ENCODE peak calls at places on chromosomes 4 and X, in six cellular contexts. B is upper lobe of right lung, E is ascending aorta, R is fibroblast of mammary gland, U is heart right ventricle, Y is glutamatergic neuron. T is an unnamed sample.

GRCh38 chr4:145888393-145888792 is 50.2 kb downstream of the ZNF827 start:
- DNase-seq in R (no peak), B (no peak), U (no peak), E (no peak), Y (no peak), T (no peak)

GRCh38 chrX:67613366-67613765 is 69.5 kb downstream of the AR start:
- DNase-seq in U (no peak), Y (no peak), B (no peak), R (peak), E (no peak), T (no peak)

GRCh38 chr4:4656977-4657376 is 115.1 kb upstream of the STX18 start:
- DNase-seq in B (no peak), R (no peak), Y (no peak), E (no peak), U (no peak), T (no peak)

GRCh38 chr4:108270466-108271450 is 102.0 kb upstream of the LEF1 start:
- DNase-seq in Y (no peak), U (no peak), B (no peak), E (no peak), R (peak), T (no peak)

GRCh38 chr4:113141901-113142346 is 92.5 kb downstream of the ANK2 start:
- DNase-seq in B (no peak), U (no peak), R (peak), E (no peak), Y (no peak), T (peak)

GRCh38 chr4:1216869-1217294 is 32.0 kb downstream of the CTBP1 start:
- DNase-seq in B (no peak), R (no peak), E (no peak), Y (no peak), U (no peak), T (peak)

GRCh38 chr4:152014280-152014679 is 253.5 kb upstream of the GATB start:
- DNase-seq in B (no peak), U (no peak), R (no peak), Y (no peak), E (no peak), T (peak)

GRCh38 chrX:69073721-69074120 is 91.5 kb downstream of the PJA1 start:
- DNase-seq in E (no peak), U (no peak), R (no peak), B (no peak), Y (no peak), T (no peak)

GRCh38 chr4:25022741-25023140 is 8.0 kb downstream of the LGI2 start:
- DNase-seq in B (no peak), R (no peak), Y (no peak), E (no peak), U (no peak), T (no peak)

GRCh38 chr4:160848901-160849735 is 1314.7 kb downstream of the FSTL5 start:
- DNase-seq in E (no peak), R (no peak), U (no peak), Y (no peak), B (no peak), T (no peak)

GRCh38 chr4:130608121-130608520 is 1512.2 kb downstream of the C4orf33 start:
- DNase-seq in U (no peak), B (no peak), Y (no peak), R (no peak), E (no peak), T (no peak)

GRCh38 chr4:171956678-171957077 is 143.5 kb downstream of the GALNTL6 start:
- DNase-seq in U (no peak), R (no peak), B (no peak), E (no peak), Y (no peak), T (no peak)

GRCh38 chr4:182188622-182189021 is 54.6 kb upstream of the TENM3 start:
- DNase-seq in Y (no peak), U (no peak), B (no peak), E (no peak), R (peak), T (no peak)

GRCh38 chr4:66558651-66559050 is 888.4 kb upstream of the EPHA5 start:
- DNase-seq in R (no peak), U (no peak), Y (no peak), E (no peak), B (no peak), T (no peak)

GRCh38 chr4:6529021-6529420 is 46.0 kb upstream of the MAN2B2 start:
- DNase-seq in E (no peak), U (no peak), Y (peak), B (no peak), R (no peak), T (no peak)

DNA sequence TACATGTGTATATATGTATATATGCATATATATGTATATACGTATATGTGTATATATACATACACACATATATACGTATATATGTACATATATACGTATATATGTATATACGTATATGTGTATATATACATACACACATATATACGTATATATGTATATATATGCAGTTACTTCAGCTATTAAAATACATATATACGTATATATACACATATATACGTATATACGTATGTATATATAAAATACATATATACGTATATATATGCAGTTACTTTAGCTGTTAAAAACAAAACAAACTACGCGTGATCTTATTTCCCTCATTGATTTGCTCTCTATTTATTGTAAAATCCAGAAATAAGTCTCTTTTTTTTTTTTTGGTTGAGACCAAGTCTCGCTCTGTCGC is 13.9 kb downstream of the TXK start:
- DNase-seq in B (no peak), E (no peak), U (no peak), Y (no peak), R (no peak), T (no peak)
- TF ChIP-seq CTCF in B (no peak), E (no peak), U (no peak), Y (no peak), R (no peak), T (no peak)

GRCh38 chr4:11729548-11729947 is 300.9 kb upstream of the HS3ST1 start:
- DNase-seq in R (peak), U (no peak), B (no peak), E (no peak), Y (no peak), T (no peak)
- TF ChIP-seq CTCF in R (no peak), U (no peak), B (no peak), E (no peak), Y (no peak), T (no peak)

DNA sequence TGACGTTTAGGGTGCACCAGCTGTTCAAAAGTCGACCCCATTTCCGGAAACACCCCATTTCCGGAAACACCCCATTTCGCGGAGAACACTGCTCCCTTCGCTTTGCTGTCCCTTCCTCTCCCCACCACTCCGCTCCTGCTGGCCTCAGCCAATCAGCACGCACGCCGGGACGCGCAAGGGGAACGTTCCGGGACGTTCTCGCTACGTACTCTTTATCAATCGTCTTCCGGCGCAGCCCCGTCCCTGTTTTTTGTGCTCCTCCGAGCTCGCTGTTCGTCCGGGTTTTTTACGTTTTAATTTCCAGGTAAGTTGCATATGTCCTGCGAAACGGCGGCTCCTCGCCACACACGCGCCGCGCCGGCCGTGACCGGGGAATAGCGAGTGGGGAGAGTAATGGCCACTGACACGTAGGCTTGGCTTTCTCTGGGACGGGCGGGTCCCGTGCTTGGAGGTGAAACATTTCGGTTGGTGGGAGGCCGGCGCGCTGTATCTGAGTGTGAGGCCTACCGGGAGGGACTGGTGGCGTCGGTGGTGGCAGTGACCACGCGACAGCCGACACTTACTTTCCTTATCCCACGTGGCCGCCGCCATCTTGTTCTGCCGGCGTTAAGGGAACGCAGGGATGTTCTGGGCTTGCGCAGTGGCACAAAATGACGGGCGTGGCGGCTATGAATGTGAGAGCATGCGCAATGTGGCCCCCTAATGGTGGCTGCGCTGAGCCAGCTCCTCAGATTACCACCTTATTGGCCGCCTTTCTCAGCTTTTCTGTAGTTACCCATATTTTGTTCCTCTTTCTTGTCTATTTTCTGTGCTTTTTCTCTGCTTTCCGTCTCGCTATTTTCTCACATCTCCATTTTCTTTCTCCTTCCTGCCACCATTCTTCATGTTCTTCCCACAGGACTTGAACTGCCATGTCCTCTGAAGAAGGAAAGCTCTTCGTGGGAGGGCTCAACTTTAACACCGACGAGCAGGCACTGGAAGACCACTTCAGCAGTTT is at the start of gene RBM3:
- DNase-seq in U (peak), R (peak), B (peak), Y (peak), E (peak), T (peak)
- TF ChIP-seq CTCF in U (peak), R (peak), B (peak), Y (no peak), E (peak), T (peak)

GRCh38 chrX:49269010-49269767 is 404 bp upstream of the PPP1R3F start:
- DNase-seq in U (peak), Y (peak), B (peak), E (peak), R (peak), T (peak)

GRCh38 chrX:49268702-49269009 is 937 bp upstream of the PPP1R3F start:
- DNase-seq in Y (no peak), B (no peak), E (no peak), R (no peak), U (no peak), T (no peak)

GRCh38 chrX:49269768-49270248 is at the start of gene PPP1R3F:
- DNase-seq in B (no peak), Y (peak), U (no peak), R (no peak), E (no peak), T (peak)

GRCh38 chrX:49271341-49271740 is 1.7 kb downstream of the PPP1R3F start:
- DNase-seq in E (no peak), Y (no peak), U (no peak), B (no peak), R (no peak), T (no peak)

DNA sequence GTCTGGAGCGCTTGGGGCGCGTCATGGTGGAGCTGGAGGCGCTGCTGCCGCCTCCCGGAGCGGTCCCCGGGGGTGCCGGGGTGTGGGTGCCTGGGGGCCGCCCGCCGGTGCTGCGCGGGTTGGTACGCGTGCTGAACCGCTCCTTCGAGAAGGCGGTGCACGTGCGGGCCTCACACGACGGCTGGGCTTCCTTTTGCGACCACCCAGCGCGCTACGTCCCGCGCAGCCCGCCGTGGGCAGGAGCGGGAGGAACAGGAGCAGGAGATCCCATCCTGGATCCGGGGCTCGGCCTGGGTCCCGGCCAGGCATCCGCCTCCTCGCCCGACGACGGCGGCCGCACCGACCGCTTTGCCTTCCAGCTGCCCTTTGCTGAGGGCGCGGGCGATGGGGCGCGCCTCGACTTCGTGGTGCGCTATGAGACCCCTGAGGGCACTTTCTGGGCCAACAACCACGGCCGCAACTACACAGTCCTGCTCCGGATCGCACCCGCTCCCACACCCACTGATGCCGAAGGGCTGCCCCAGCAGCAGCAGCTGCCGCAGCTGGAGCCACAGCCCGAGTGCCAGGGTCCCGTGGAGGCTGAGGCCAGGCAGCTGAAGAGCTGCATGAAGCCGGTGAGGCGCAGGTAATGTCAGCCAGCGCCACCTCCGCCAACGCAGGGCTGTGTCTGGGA is 792 bp downstream of the PPP1R3F start:
- DNase-seq in B (no peak), E (no peak), U (no peak), R (no peak), Y (peak), T (no peak)
- TF ChIP-seq CTCF in B (no peak), E (no peak), U (no peak), R (no peak), Y (no peak), T (no peak)

T was measured in GM13976.